ENCODE peak calls at places on chromosomes 12 and 14, in four cellular contexts. Z, F, C and V are unnamed samples.

GRCh38 chr14:76350671-76351070 is 25.3 kb upstream of the ESRRB start:
- DNase-seq in Z (no peak), F (no peak), C (no peak), V (no peak)

GRCh38 chr12:122506393-122506938 is 5.7 kb upstream of the ZCCHC8 start:
- DNase-seq in Z (no peak), F (no peak), C (no peak), V (no peak)

GRCh38 chr12:52126050-52126604 is 46.6 kb downstream of the SMIM41 start:
- DNase-seq in Z (no peak), F (no peak), C (no peak), V (no peak)

GRCh38 chr12:67748761-67749075 is 100.2 kb downstream of the DYRK2 start:
- DNase-seq in Z (no peak), F (no peak), C (no peak), V (no peak)

GRCh38 chr14:101020971-101021370 is 117.4 kb upstream of the RTL1 start:
- DNase-seq in Z (no peak), F (no peak), C (peak), V (no peak)

GRCh38 chr12:39124768-39125167 is 219.4 kb upstream of the CPNE8 start:
- DNase-seq in Z (peak), F (no peak), C (no peak), V (no peak)

GRCh38 chr12:130364578-130364977 is 26.9 kb downstream of the PIWIL1 start:
- DNase-seq in Z (no peak), F (no peak), C (no peak), V (no peak)

GRCh38 chr12:112031472-112031871 is 18.2 kb downstream of the ERP29 start:
- DNase-seq in Z (no peak), F (no peak), C (no peak), V (no peak)

GRCh38 chr12:89384050-89384749 is 31.9 kb upstream of the DUSP6 start:
- DNase-seq in Z (peak), F (no peak), C (peak), V (no peak)

GRCh38 chr14:70595443-70596185 is 4.8 kb downstream of the MED6 start:
- DNase-seq in Z (peak), F (no peak), C (no peak), V (no peak)

GRCh38 chr12:111588010-111588409 is 11.1 kb downstream of the ATXN2 start:
- DNase-seq in Z (no peak), F (no peak), C (no peak), V (no peak)

GRCh38 chr12:71128191-71128590 is 29.6 kb downstream of the TSPAN8 start:
- DNase-seq in Z (peak), F (no peak), C (no peak), V (no peak)

GRCh38 chr14:90536511-90537191 is 139.8 kb downstream of the CALM1 start:
- DNase-seq in Z (no peak), F (no peak), C (peak), V (no peak)

GRCh38 chr14:96105921-96106441 is 66.8 kb downstream of the C14orf132 start:
- DNase-seq in Z (no peak), F (no peak), C (no peak), V (no peak)

GRCh38 chr14:77654001-77654431 is 37.6 kb upstream of the SPTLC2 start:
- DNase-seq in Z (no peak), F (no peak), C (no peak), V (no peak)

GRCh38 chr12:131218291-131219172 is 264.8 kb downstream of the ADGRD1 start:
- DNase-seq in Z (peak), F (no peak), C (no peak), V (no peak)

GRCh38 chr12:16474801-16475200 is 127.4 kb downstream of the MGST1 start:
- DNase-seq in Z (no peak), F (no peak), C (no peak), V (no peak)

GRCh38 chr12:51812871-51813270 is 35.6 kb downstream of the FIGNL2 start:
- DNase-seq in Z (no peak), F (no peak), C (no peak), V (no peak)

GRCh38 chr12:22979854-22980253 is 354.9 kb downstream of the ETNK1 start:
- DNase-seq in Z (no peak), F (no peak), C (no peak), V (no peak)

GRCh38 chr12:54082402-54082892 is 28.8 kb downstream of the HOXC4 start:
- DNase-seq in Z (peak), F (peak), C (no peak), V (peak)

GRCh38 chr12:13177373-13177772 is 19.2 kb upstream of the EMP1 start:
- DNase-seq in Z (no peak), F (no peak), C (no peak), V (no peak)

GRCh38 chr14:68695871-68696665 is 96.8 kb downstream of the ZFP36L1 start:
- DNase-seq in Z (no peak), F (no peak), C (no peak), V (no peak)

GRCh38 chr14:51548187-51548586 is 103.5 kb upstream of the FRMD6 start:
- DNase-seq in Z (no peak), F (no peak), C (no peak), V (no peak)

GRCh38 chr14:92252291-92252690 is 70.7 kb upstream of the SLC24A4 start:
- DNase-seq in Z (no peak), F (no peak), C (no peak), V (no peak)

GRCh38 chr12:64566122-64566521 is 44.2 kb upstream of the RASSF3 start:
- DNase-seq in Z (peak), F (no peak), C (no peak), V (no peak)
- H3K27ac ChIP-seq in Z (peak), F (no peak), C (no peak), V (no peak)

DNA sequence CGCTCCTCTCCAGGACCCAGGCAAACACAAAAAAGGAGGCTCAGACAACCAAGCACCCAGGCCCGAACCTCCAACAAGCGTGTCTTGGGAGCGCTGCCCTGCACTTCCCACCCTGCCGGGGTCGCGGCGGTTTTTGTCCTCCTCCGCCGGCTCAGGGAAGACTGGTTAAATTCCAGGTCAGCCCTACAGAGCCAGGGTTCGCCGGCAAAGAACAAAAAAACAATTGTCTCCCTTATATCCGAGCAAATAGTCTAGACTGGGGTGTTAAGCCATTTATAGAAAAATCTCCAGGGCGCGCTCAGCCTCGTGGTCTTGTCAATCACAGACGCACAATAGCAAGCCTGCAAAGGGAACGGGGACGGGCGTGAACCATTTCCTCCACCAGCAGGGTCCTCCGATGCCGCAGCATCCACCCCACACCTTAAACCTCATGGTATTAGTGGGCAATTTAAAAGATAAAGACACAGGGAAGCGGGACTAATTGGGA is 46.9 kb downstream of the BCAT1 start:
- DNase-seq in Z (peak), F (no peak), C (no peak), V (no peak)
- H3K27ac ChIP-seq in Z (peak), F (no peak), C (peak), V (no peak)

DNA sequence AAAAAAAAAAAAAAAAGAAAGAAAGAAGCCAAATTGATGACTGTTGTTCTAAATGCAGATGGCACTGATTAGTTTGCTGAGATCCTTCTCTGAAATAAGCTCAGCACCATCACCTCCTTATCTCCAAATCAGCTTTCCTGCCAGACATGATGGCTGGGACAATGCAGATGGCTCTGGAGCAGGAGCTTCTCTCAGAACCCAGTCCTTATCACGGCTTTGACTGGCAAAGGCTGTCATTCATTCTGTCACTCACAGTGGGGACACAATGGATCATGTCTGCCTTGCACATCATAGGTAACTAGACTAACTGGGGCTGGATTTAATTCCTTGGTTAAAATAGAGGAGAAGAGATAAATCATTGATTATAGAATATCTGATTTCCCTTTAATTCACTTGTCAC is 146.3 kb downstream of the PDZRN4 start:
- DNase-seq in Z (no peak), F (no peak), C (no peak), V (no peak)
- H3K27ac ChIP-seq in Z (no peak), F (no peak), C (no peak), V (no peak)

GRCh38 chr12:5333096-5333495 is 98.8 kb upstream of the NTF3 start:
- DNase-seq in Z (no peak), F (no peak), C (no peak), V (no peak)
- H3K27ac ChIP-seq in Z (no peak), F (no peak), C (no peak), V (no peak)